ENCODE peak calls at places on chromosome 12, in five cellular contexts. One of them, this sample, is unnamed.

GRCh38 chr12:98911396-98911795 is 266.3 kb downstream of the APAF1 start:
- DNase-seq in NCI-H2171 treated with DMSO at 0.1 percent for 48 hours: peak; percentile 30
- DNase-seq in dermis microvascular lymphatic vessel endothelial cell: no peak
- DNase-seq in right cardiac atrium: no peak
- DNase-seq in activated CD4-positive, CD25-positive, alpha-beta regulatory T cell: no peak
- DNase-seq in this sample: peak; percentile 5

GRCh38 chr12:112837629-112838191 is 46.2 kb downstream of the RPH3A start:
- DNase-seq in activated CD4-positive, CD25-positive, alpha-beta regulatory T cell: no peak
- DNase-seq in dermis microvascular lymphatic vessel endothelial cell: peak; percentile 16
- DNase-seq in NCI-H2171 treated with DMSO at 0.1 percent for 48 hours: peak; percentile 26
- DNase-seq in right cardiac atrium: no peak
- DNase-seq in this sample: no peak

GRCh38 chr12:76586764-76587395 is 27.3 kb upstream of the OSBPL8 start:
- DNase-seq in activated CD4-positive, CD25-positive, alpha-beta regulatory T cell: peak; percentile 2
- DNase-seq in NCI-H2171 treated with DMSO at 0.1 percent for 48 hours: peak; percentile 53
- DNase-seq in right cardiac atrium: no peak
- DNase-seq in dermis microvascular lymphatic vessel endothelial cell: peak; percentile 28
- DNase-seq in this sample: peak; percentile 11

GRCh38 chr12:91108196-91108595 is 3.1 kb downstream of the LUM start:
- DNase-seq in NCI-H2171 treated with DMSO at 0.1 percent for 48 hours: no peak
- DNase-seq in dermis microvascular lymphatic vessel endothelial cell: no peak
- DNase-seq in right cardiac atrium: no peak
- DNase-seq in activated CD4-positive, CD25-positive, alpha-beta regulatory T cell: no peak
- DNase-seq in this sample: no peak

GRCh38 chr12:124764451-124764850 is 99.2 kb downstream of the SCARB1 start:
- DNase-seq in NCI-H2171 treated with DMSO at 0.1 percent for 48 hours: peak; percentile 27
- DNase-seq in right cardiac atrium: peak; percentile 86
- DNase-seq in activated CD4-positive, CD25-positive, alpha-beta regulatory T cell: no peak
- DNase-seq in dermis microvascular lymphatic vessel endothelial cell: no peak
- DNase-seq in this sample: peak; percentile 22

GRCh38 chr12:131102991-131103609 is 149.4 kb downstream of the ADGRD1 start:
- DNase-seq in NCI-H2171 treated with DMSO at 0.1 percent for 48 hours: no peak
- DNase-seq in activated CD4-positive, CD25-positive, alpha-beta regulatory T cell: no peak
- DNase-seq in dermis microvascular lymphatic vessel endothelial cell: no peak
- DNase-seq in right cardiac atrium: peak; percentile 38
- DNase-seq in this sample: no peak

GRCh38 chr12:90013409-90013808 is 304.8 kb upstream of the ATP2B1 start:
- DNase-seq in activated CD4-positive, CD25-positive, alpha-beta regulatory T cell: no peak
- DNase-seq in NCI-H2171 treated with DMSO at 0.1 percent for 48 hours: no peak
- DNase-seq in right cardiac atrium: no peak
- DNase-seq in dermis microvascular lymphatic vessel endothelial cell: no peak
- DNase-seq in this sample: no peak

GRCh38 chr12:117207675-117208074 is 17.4 kb upstream of the FBXO21 start:
- DNase-seq in activated CD4-positive, CD25-positive, alpha-beta regulatory T cell: no peak
- DNase-seq in dermis microvascular lymphatic vessel endothelial cell: no peak
- DNase-seq in right cardiac atrium: no peak
- DNase-seq in NCI-H2171 treated with DMSO at 0.1 percent for 48 hours: no peak
- DNase-seq in this sample: no peak

GRCh38 chr12:52356031-52356761 is 11.1 kb downstream of the KRT85 start:
- DNase-seq in dermis microvascular lymphatic vessel endothelial cell: no peak
- DNase-seq in right cardiac atrium: no peak
- DNase-seq in activated CD4-positive, CD25-positive, alpha-beta regulatory T cell: no peak
- DNase-seq in NCI-H2171 treated with DMSO at 0.1 percent for 48 hours: no peak
- DNase-seq in this sample: no peak

GRCh38 chr12:43278268-43278832 is 273.7 kb downstream of the ADAMTS20 start:
- DNase-seq in dermis microvascular lymphatic vessel endothelial cell: no peak
- DNase-seq in NCI-H2171 treated with DMSO at 0.1 percent for 48 hours: peak; percentile 12
- DNase-seq in activated CD4-positive, CD25-positive, alpha-beta regulatory T cell: no peak
- DNase-seq in right cardiac atrium: no peak
- DNase-seq in this sample: no peak

GRCh38 chr12:6215932-6216494 is 15.8 kb downstream of the CD9 start:
- DNase-seq in dermis microvascular lymphatic vessel endothelial cell: no peak
- DNase-seq in activated CD4-positive, CD25-positive, alpha-beta regulatory T cell: no peak
- DNase-seq in right cardiac atrium: peak; percentile 73
- DNase-seq in NCI-H2171 treated with DMSO at 0.1 percent for 48 hours: no peak
- DNase-seq in this sample: no peak

GRCh38 chr12:46450279-46450748 is 77.7 kb upstream of the SLC38A2 start:
- DNase-seq in dermis microvascular lymphatic vessel endothelial cell: no peak
- DNase-seq in activated CD4-positive, CD25-positive, alpha-beta regulatory T cell: no peak
- DNase-seq in NCI-H2171 treated with DMSO at 0.1 percent for 48 hours: no peak
- DNase-seq in right cardiac atrium: peak; percentile 93
- DNase-seq in this sample: no peak

GRCh38 chr12:48307269-48307668 is 43.5 kb downstream of the ZNF641 start:
- DNase-seq in NCI-H2171 treated with DMSO at 0.1 percent for 48 hours: no peak
- DNase-seq in right cardiac atrium: no peak
- DNase-seq in dermis microvascular lymphatic vessel endothelial cell: no peak
- DNase-seq in activated CD4-positive, CD25-positive, alpha-beta regulatory T cell: no peak
- DNase-seq in this sample: no peak

GRCh38 chr12:102848832-102849231 is 68.2 kb downstream of the PAH start:
- DNase-seq in right cardiac atrium: no peak
- DNase-seq in dermis microvascular lymphatic vessel endothelial cell: no peak
- DNase-seq in activated CD4-positive, CD25-positive, alpha-beta regulatory T cell: no peak
- DNase-seq in NCI-H2171 treated with DMSO at 0.1 percent for 48 hours: no peak
- DNase-seq in this sample: no peak

GRCh38 chr12:122527478-122527944 is 462 bp downstream of the KNTC1 start:
- DNase-seq in NCI-H2171 treated with DMSO at 0.1 percent for 48 hours: no peak
- DNase-seq in activated CD4-positive, CD25-positive, alpha-beta regulatory T cell: no peak
- DNase-seq in right cardiac atrium: no peak
- DNase-seq in dermis microvascular lymphatic vessel endothelial cell: no peak
- DNase-seq in this sample: peak; percentile 45

This sample was measured in NCI-H1694 treated with DMSO at 0.1 percent for 48 hours.